ENCODE peak calls at places on chromosomes 13 and 19, in six cellular contexts. Z is CD8-positive, alpha-beta T cell; S is Peyer's patch; M is colonic mucosa; H is K562; Q is heart right ventricle. O is an unnamed sample.

GRCh38 chr13:19150712-19151228 is 30.9 kb downstream of the TUBA3C start:
- DNase-seq in Z (no peak), S (no peak), M (no peak), H (no peak), Q (peak; percentile 16), O (no peak)

GRCh38 chr13:109572389-109572788 is 214.0 kb downstream of the IRS2 start:
- DNase-seq in Z (no peak), S (no peak), M (no peak), H (no peak), Q (no peak), O (no peak)

GRCh38 chr19:17721821-17722220 is 2.5 kb downstream of the MAP1S start:
- DNase-seq in Z (no peak), S (no peak), M (no peak), H (peak; percentile 9), Q (peak; percentile 31), O (peak; percentile 12)

GRCh38 chr19:10332158-10332964 is 968 bp downstream of the RAVER1 start:
- DNase-seq in Z (no peak), S (no peak), M (peak; percentile 70), H (peak; percentile 24), Q (no peak), O (no peak)

GRCh38 chr19:44807162-44807561 is 1.7 kb upstream of the BCAM start:
- DNase-seq in Z (no peak), S (no peak), M (peak; percentile 80), H (peak; percentile 10), Q (no peak), O (no peak)

GRCh38 chr19:28569132-28570114 is 643.5 kb downstream of the UQCRFS1 start:
- DNase-seq in Z (no peak), S (no peak), M (no peak), H (no peak), Q (no peak), O (no peak)

GRCh38 chr19:50669319-50670101 is 20.3 kb downstream of the C19orf81 start:
- DNase-seq in Z (no peak), S (no peak), M (peak; percentile 27), H (peak; percentile 68), Q (no peak), O (no peak)

GRCh38 chr13:74966814-74967213 is 515.2 kb downstream of the TBC1D4 start:
- DNase-seq in Z (no peak), S (no peak), M (no peak), H (no peak), Q (peak; percentile 67), O (no peak)

GRCh38 chr13:46609052-46609451 is 56.1 kb downstream of the LRCH1 start:
- DNase-seq in Z (no peak), S (no peak), M (no peak), H (no peak), Q (no peak), O (no peak)

DNA sequence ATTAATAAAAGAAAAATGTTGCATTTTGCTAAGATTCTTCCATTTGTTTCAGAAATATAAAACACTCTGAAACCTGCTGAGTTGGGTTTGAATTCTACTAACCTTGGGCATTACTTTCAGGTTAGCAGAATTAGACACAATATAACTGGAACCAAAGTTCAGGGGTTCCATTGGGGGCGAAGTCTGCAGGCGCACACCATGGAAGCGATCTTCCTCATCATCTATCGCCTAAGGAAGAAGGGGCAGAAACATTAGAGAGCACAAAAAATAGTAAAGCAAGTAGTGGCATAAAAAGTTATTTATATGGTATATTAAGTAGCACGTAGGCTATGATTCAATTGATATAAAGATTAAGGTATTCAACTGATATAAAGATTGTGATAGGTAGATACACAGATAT is 34.1 kb downstream of the CARD8 start:
- DNase-seq in Z (no peak), S (no peak), M (no peak), H (no peak), Q (no peak), O (no peak)
- H3K27ac ChIP-seq in Z (no peak overlapping the region), S (no peak overlapping the region), M (no peak overlapping the region), H (no peak overlapping the region), Q (no peak overlapping the region), O (no peak overlapping the region)

DNA sequence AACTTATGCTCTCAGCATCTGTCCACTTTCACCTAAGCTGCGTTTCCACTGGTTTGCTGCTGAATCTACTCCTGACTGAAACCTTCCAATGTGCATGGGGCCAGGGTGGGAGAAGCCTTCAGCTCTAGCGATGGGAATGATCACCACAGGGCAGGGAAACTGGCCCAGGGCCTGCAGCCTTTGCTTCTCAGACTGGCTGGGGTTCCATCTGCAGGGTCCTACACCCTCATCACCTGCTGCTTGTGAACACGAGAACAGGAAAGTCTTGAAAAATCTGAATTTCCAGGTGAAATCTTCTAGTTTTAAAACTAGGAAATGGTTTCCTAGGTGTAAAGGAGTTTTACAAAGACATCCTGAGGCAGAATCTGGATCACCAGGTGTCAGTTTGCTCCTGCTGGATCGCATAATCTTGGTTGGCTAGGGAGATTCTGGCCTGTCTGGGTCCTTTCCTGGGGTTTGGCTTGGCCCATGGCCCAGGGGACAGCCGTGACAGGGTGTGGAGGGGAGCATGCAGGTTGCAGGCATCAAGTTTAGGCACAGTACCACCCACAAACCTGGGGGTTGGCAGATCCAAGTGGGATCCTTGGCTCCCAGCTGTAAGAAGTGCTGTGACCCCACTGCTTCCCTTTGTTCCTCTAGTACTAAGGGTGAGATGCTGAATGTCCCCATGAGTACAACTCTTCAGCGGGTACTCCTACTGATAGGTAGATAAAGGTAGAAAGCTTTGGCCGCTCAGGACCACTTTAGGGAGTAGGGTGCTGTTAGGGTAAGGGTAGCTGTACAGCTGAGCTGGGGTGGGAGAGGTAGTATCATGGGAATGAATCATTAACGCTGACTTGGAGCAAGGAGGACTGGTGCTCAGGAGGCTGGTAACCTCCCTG is 1.8 kb upstream of the UBE2M start:
- DNase-seq in Z (no peak), S (no peak), M (peak; percentile 31), H (no peak), Q (no peak), O (no peak)
- H3K27ac ChIP-seq in Z (peak overlapping the region; percentile 91), S (peak overlapping the region; percentile 100), M (peak overlapping the region; percentile 100), H (peak overlapping the region; percentile 94), Q (peak overlapping the region; percentile 100), O (peak overlapping the region; percentile 97)

GRCh38 chr19:39308531-39309304 is 11.9 kb downstream of the LRFN1 start:
- DNase-seq in Z (no peak), S (no peak), M (peak; percentile 34), H (peak; percentile 82), Q (no peak), O (no peak)

GRCh38 chr19:39310558-39311311 is 9.9 kb downstream of the LRFN1 start:
- DNase-seq in Z (no peak), S (no peak), M (no peak), H (peak; percentile 90), Q (no peak), O (no peak)

GRCh38 chr19:39307233-39307821 is 11.1 kb downstream of the IFNL1 start:
- DNase-seq in Z (no peak), S (no peak), M (peak; percentile 71), H (peak; percentile 58), Q (no peak), O (no peak)

GRCh38 chr19:39306075-39306474 is 9.9 kb downstream of the IFNL1 start:
- DNase-seq in Z (no peak), S (no peak), M (no peak), H (no peak), Q (no peak), O (no peak)

GRCh38 chr19:39307822-39308530 is 11.8 kb downstream of the IFNL1 start:
- DNase-seq in Z (no peak), S (no peak), M (no peak), H (no peak), Q (no peak), O (no peak)
- H3K27ac ChIP-seq in Z (no peak overlapping the region), S (no peak overlapping the region), M (no peak overlapping the region), H (no peak overlapping the region), Q (no peak overlapping the region), O (no peak overlapping the region)

GRCh38 chr13:69910800-69911199 is 196.8 kb upstream of the ATXN8OS start:
- DNase-seq in Z (no peak), S (no peak), M (no peak), H (no peak), Q (no peak), O (no peak)

DNA sequence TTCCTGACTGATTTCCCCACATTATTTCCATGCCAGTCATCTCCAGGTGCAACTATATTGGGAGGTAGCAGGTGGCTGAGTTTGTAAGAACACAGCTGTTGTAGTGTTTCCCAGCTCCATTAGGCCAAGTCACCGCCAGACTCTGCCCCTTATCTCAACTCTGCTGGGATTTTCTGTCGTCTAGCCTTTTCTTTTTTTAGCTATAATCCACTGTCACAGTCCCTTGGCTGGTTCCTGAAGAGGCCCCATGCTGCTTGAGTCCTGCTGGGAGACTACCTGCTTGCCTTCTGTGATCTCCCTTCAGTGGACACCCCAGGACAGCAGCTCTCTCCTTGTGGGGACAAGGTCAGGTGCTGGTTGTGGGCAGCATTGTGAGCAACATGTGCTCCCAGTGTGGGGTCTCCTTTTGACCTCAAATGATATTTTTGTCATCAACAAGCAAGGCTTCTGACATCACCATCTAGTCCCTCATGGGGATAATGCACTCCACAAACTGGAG is 195.0 kb upstream of the ATXN8OS start:
- DNase-seq in Z (no peak), S (no peak), M (no peak), H (no peak), Q (no peak), O (no peak)
- H3K27ac ChIP-seq in Z (no peak overlapping the region), S (no peak overlapping the region), M (no peak overlapping the region), H (no peak overlapping the region), Q (no peak overlapping the region), O (no peak overlapping the region)

GRCh38 chr13:29548722-29549446 is 46.6 kb downstream of the SLC7A1 start:
- DNase-seq in Z (no peak), S (no peak), M (peak; percentile 64), H (no peak), Q (no peak), O (no peak)
- H3K27ac ChIP-seq in Z (no peak overlapping the region), S (no peak overlapping the region), M (peak overlapping the region; percentile 38), H (no peak overlapping the region), Q (no peak overlapping the region), O (no peak overlapping the region)

DNA sequence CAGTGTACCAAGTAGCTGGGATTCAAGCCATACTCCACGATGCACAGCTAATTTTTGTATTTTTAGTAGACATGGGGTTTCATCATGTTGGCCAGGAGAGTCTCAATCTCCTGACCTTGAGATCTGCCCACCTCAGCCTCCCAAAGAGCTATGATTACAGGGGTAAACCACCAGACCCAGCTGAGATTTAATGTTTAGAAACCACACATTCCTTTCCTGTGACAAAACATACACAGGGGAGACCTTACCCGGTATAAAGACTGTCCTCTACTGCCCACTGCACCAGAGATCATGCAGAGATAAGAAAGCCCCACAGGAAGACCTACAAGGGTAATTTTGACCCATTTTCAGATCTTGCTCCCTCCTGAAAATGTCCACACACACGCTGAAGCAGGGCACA is 22.8 kb upstream of the ZNF83 start:
- DNase-seq in Z (no peak), S (no peak), M (no peak), H (no peak), Q (no peak), O (no peak)
- H3K27ac ChIP-seq in Z (no peak overlapping the region), S (no peak overlapping the region), M (no peak overlapping the region), H (no peak overlapping the region), Q (no peak overlapping the region), O (no peak overlapping the region)

GRCh38 chr13:25179810-25180437 is 7.8 kb upstream of the AMER2 start:
- DNase-seq in Z (no peak), S (no peak), M (no peak), H (no peak), Q (no peak), O (no peak)
- H3K27ac ChIP-seq in Z (no peak overlapping the region), S (no peak overlapping the region), M (no peak overlapping the region), H (no peak overlapping the region), Q (no peak overlapping the region), O (no peak overlapping the region)